ENCODE peak calls at places on chromosomes 3 and 15, in eight cellular contexts. H is Panc1, T is AG09309, L is AG04450, D is body of pancreas, B is upper lobe of left lung, R is brain microvascular endothelial cell, C is coronary artery. Y is an unnamed sample.

GRCh38 chr3:71785594-71786472 is 885 bp upstream of the PROK2 start:
- DNase-seq in H (no peak), T (no peak), L (no peak), D (no peak), B (no peak), R (no peak), C (no peak), Y (no peak)

GRCh38 chr3:79367066-79367465 is 400.7 kb downstream of the ROBO1 start:
- DNase-seq in H (no peak), T (no peak), L (peak; percentile 10), D (no peak), B (no peak), R (peak; percentile 79), C (no peak), Y (peak; percentile 30)

GRCh38 chr3:48656061-48656840 is 6.4 kb downstream of the CELSR3 start:
- DNase-seq in H (no peak), T (peak; percentile 10), L (no peak), D (peak; percentile 93), B (peak; percentile 96), R (peak; percentile 14), C (peak; percentile 86), Y (no peak)

GRCh38 chr15:52370010-52370409 is 74.4 kb upstream of the MYO5C start:
- DNase-seq in H (no peak), T (no peak), L (no peak), D (no peak), B (no peak), R (no peak), C (no peak), Y (no peak)

GRCh38 chr3:101453966-101454365 is 59.0 kb downstream of the SENP7 start:
- DNase-seq in H (no peak), T (peak; percentile 7), L (no peak), D (no peak), B (no peak), R (no peak), C (no peak), Y (no peak)

GRCh38 chr3:140358696-140359095 is 319.2 kb upstream of the TRIM42 start:
- DNase-seq in H (no peak), T (no peak), L (no peak), D (no peak), B (no peak), R (no peak), C (no peak), Y (no peak)

GRCh38 chr3:188752850-188753249 is 418.9 kb upstream of the TPRG1 start:
- DNase-seq in H (no peak), T (no peak), L (no peak), D (no peak), B (no peak), R (no peak), C (no peak), Y (no peak)

GRCh38 chr15:85030301-85031049 is 48.8 kb downstream of the PDE8A start:
- DNase-seq in H (no peak), T (no peak), L (no peak), D (no peak), B (no peak), R (peak; percentile 57), C (no peak), Y (no peak)

GRCh38 chr3:115512565-115513410 is 110.5 kb upstream of the GAP43 start:
- DNase-seq in H (no peak), T (no peak), L (no peak), D (peak; percentile 58), B (peak; percentile 43), R (peak; percentile 58), C (no peak), Y (no peak)

GRCh38 chr3:128323206-128324081 is 143.2 kb downstream of the DNAJB8 start:
- DNase-seq in H (no peak), T (no peak), L (no peak), D (peak; percentile 92), B (no peak), R (no peak), C (peak; percentile 46), Y (no peak)

GRCh38 chr3:139309880-139310279 is 33.9 kb upstream of the MRPS22 start:
- DNase-seq in H (no peak), T (no peak), L (no peak), D (no peak), B (no peak), R (no peak), C (no peak), Y (no peak)

GRCh38 chr3:99505646-99506269 is 132.6 kb upstream of the COL8A1 start:
- DNase-seq in H (no peak), T (peak; percentile 96), L (peak; percentile 43), D (peak; percentile 16), B (no peak), R (peak; percentile 96), C (no peak), Y (peak; percentile 87)

GRCh38 chr3:183073839-183074615 is 25.3 kb downstream of the MCCC1 start:
- DNase-seq in H (no peak), T (no peak), L (no peak), D (no peak), B (no peak), R (peak; percentile 16), C (no peak), Y (peak; percentile 20)

GRCh38 chr3:107846282-107846852 is 244.5 kb downstream of the CD47 start:
- DNase-seq in H (peak; percentile 39), T (peak; percentile 4), L (peak; percentile 21), D (peak; percentile 80), B (no peak), R (peak; percentile 58), C (no peak), Y (peak; percentile 10)

GRCh38 chr15:101221858-101222257 is 30.0 kb downstream of the CHSY1 start:
- DNase-seq in H (no peak), T (no peak), L (no peak), D (no peak), B (no peak), R (no peak), C (no peak), Y (no peak)

GRCh38 chr3:78707094-78707493 is 1060.7 kb downstream of the ROBO1 start:
- DNase-seq in H (no peak), T (no peak), L (no peak), D (no peak), B (no peak), R (no peak), C (no peak), Y (no peak)

GRCh38 chr15:88450125-88450798 is 16.9 kb downstream of the MRPL46 start:
- DNase-seq in H (peak; percentile 25), T (no peak), L (peak; percentile 26), D (peak; percentile 61), B (no peak), R (peak; percentile 79), C (no peak), Y (no peak)

GRCh38 chr3:15097889-15098288 is 1.1 kb downstream of the RBSN start:
- DNase-seq in H (no peak), T (no peak), L (no peak), D (no peak), B (no peak), R (peak; percentile 3), C (no peak), Y (no peak)
- H3K4me3 ChIP-seq in H (peak overlapping the region; percentile 53), T (peak overlapping the region; percentile 94), L (peak overlapping the region; percentile 97), D (no peak overlapping the region), B (peak overlapping the region; percentile 16), R (peak overlapping the region; percentile 98), C (peak overlapping the region; percentile 98), Y (peak overlapping the region; percentile 91)

GRCh38 chr3:38130219-38130618 is 6.7 kb downstream of the ACAA1 start:
- DNase-seq in H (no peak), T (no peak), L (no peak), D (no peak), B (no peak), R (no peak), C (peak; percentile 8), Y (no peak)

GRCh38 chr3:38130631-38131065 is 6.3 kb downstream of the ACAA1 start:
- DNase-seq in H (no peak), T (no peak), L (no peak), D (no peak), B (no peak), R (no peak), C (peak; percentile 24), Y (no peak)

GRCh38 chr3:38133557-38134405 is 3.1 kb downstream of the ACAA1 start:
- DNase-seq in H (no peak), T (no peak), L (no peak), D (peak; percentile 61), B (no peak), R (no peak), C (peak; percentile 49), Y (no peak)

GRCh38 chr3:38133209-38133556 is 3.7 kb downstream of the ACAA1 start:
- DNase-seq in H (no peak), T (no peak), L (no peak), D (no peak), B (no peak), R (no peak), C (no peak), Y (no peak)

GRCh38 chr3:38131621-38132369 is 5.1 kb downstream of the ACAA1 start:
- DNase-seq in H (no peak), T (no peak), L (no peak), D (peak; percentile 43), B (no peak), R (peak; percentile 45), C (peak; percentile 63), Y (no peak)
- TF ChIP-seq CTCF in H (peak; percentile 71), T (peak; percentile 62), L (peak; percentile 63), D (peak; percentile 8), B (no peak), R (peak; percentile 84), C (no peak), Y (peak; percentile 55)

GRCh38 chr15:76345880-76346665 is 9.5 kb downstream of the ISL2 start:
- DNase-seq in H (no peak), T (no peak), L (no peak), D (peak; percentile 45), B (peak; percentile 86), R (no peak), C (no peak), Y (no peak)

GRCh38 chr15:76345269-76345879 is 8.8 kb downstream of the ISL2 start:
- DNase-seq in H (no peak), T (no peak), L (no peak), D (no peak), B (no peak), R (no peak), C (no peak), Y (no peak)

GRCh38 chr15:76349301-76350070 is 12.9 kb downstream of the ISL2 start:
- DNase-seq in H (no peak), T (no peak), L (no peak), D (no peak), B (no peak), R (no peak), C (no peak), Y (no peak)

GRCh38 chr15:76347507-76348055 is 11.0 kb downstream of the ISL2 start:
- DNase-seq in H (no peak), T (no peak), L (no peak), D (no peak), B (no peak), R (no peak), C (no peak), Y (no peak)

GRCh38 chr15:76346666-76347506 is 10.3 kb downstream of the ISL2 start:
- DNase-seq in H (no peak), T (no peak), L (no peak), D (no peak), B (peak; percentile 85), R (no peak), C (no peak), Y (peak; percentile 71)
- H3K4me3 ChIP-seq in H (peak overlapping the region; percentile 52), T (peak overlapping the region; percentile 9), L (peak overlapping the region; percentile 49), D (peak overlapping the region; percentile 16), B (no peak overlapping the region), R (peak overlapping the region; percentile 31), C (peak overlapping the region; percentile 66), Y (peak overlapping the region; percentile 47)

DNA sequence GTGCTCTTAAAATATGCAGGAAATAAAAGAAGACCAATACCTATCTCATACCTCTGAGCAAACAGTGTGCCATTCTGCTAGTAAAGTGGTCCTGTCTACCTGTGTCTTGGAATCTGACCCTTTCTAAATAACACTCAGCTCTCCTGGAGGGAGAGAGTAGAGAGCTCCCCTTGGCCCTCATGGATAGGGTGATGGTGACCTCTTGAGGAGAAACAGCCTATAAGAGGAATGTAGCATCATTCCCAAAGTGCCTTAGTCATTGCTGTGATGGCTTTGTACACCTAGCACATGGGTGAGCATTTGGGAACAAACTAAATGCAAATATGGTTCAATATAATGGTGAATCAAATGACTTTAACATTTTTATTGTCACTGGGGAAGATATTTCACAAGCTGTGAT is 10.0 kb downstream of the SNTN start:
- DNase-seq in H (no peak), T (no peak), L (no peak), D (peak; percentile 28), B (no peak), R (no peak), C (no peak), Y (no peak)
- TF ChIP-seq CTCF in H (no peak), T (peak; percentile 38), L (peak; percentile 7), D (peak; percentile 36), B (no peak), R (no peak), C (no peak), Y (no peak)